ENCODE peak calls at places on chromosomes 16 and 17, in five cellular contexts. Y is brain microvascular endothelial cell, O is T-helper 17 cell, B is iris pigment epithelial cell, D is T-cell. Q is an unnamed sample.

GRCh38 chr17:50508573-50509460 is 578 bp downstream of the MYCBPAP start:
- DNase-seq in Y (no peak), O (no peak), D (no peak), B (no peak), Q (no peak)

GRCh38 chr16:89910717-89911354 is 7.8 kb upstream of the MC1R start:
- DNase-seq in B (no peak), D (no peak), Y (no peak), O (no peak), Q (no peak)

GRCh38 chr17:34847939-34848338 is 113.3 kb downstream of the CCT6B start:
- DNase-seq in B (no peak), D (no peak), Y (no peak), O (no peak), Q (no peak)

GRCh38 chr16:1978476-1979120 is 2.7 kb downstream of the NOXO1 start:
- DNase-seq in B (no peak), O (no peak), D (no peak), Y (no peak), Q (no peak)

GRCh38 chr16:66525396-66526180 is 24.3 kb downstream of the TK2 start:
- DNase-seq in B (no peak), Y (no peak), O (no peak), D (no peak), Q (peak; percentile 41)

GRCh38 chr16:13463619-13464018 is 456.3 kb upstream of the ERCC4 start:
- DNase-seq in B (no peak), D (no peak), O (no peak), Y (no peak), Q (no peak)

GRCh38 chr16:87543436-87544191 is 50.8 kb upstream of the ZCCHC14 start:
- DNase-seq in Y (peak; percentile 31), B (no peak), O (no peak), D (no peak), Q (no peak)

GRCh38 chr17:69972251-69972650 is 102.8 kb upstream of the KCNJ16 start:
- DNase-seq in O (no peak), Y (no peak), B (peak; percentile 20), D (no peak), Q (peak; percentile 55)

GRCh38 chr16:27344707-27345106 is 30.9 kb downstream of the IL4R start:
- DNase-seq in Y (no peak), D (no peak), O (no peak), B (no peak), Q (no peak)

GRCh38 chr17:4008496-4009163 is 44.4 kb upstream of the ATP2A3 start:
- DNase-seq in Y (no peak), O (no peak), D (no peak), B (no peak), Q (no peak)

GRCh38 chr17:79235808-79236207 is 161.2 kb downstream of the ENGASE start:
- DNase-seq in Y (no peak), B (no peak), D (no peak), O (no peak), Q (no peak)

GRCh38 chr16:85618509-85618908 is 5.4 kb downstream of the GSE1 start:
- DNase-seq in Y (no peak), O (no peak), B (no peak), D (no peak), Q (no peak)

GRCh38 chr17:303161-303560 is 49.4 kb downstream of the RPH3AL start:
- DNase-seq in Y (no peak), O (no peak), B (no peak), D (no peak), Q (no peak)

GRCh38 chr17:75430159-75430748 is 24.8 kb upstream of the GRB2 start:
- DNase-seq in B (peak; percentile 72), O (no peak), Y (peak; percentile 79), D (no peak), Q (peak; percentile 82)

GRCh38 chr17:66727634-66728570 is 107.0 kb upstream of the CACNG5 start:
- DNase-seq in B (peak; percentile 63), D (peak; percentile 20), O (peak; percentile 15), Y (peak; percentile 50), Q (peak; percentile 34)

GRCh38 chr16:70753228-70753627 is 47.7 kb downstream of the VAC14 start:
- DNase-seq in D (no peak), Y (no peak), O (no peak), B (no peak), Q (no peak)

GRCh38 chr17:13413001-13413400 is 188.7 kb downstream of the HS3ST3A1 start:
- DNase-seq in B (peak; percentile 79), O (no peak), D (no peak), Y (peak; percentile 44), Q (peak; percentile 42)

GRCh38 chr16:29663020-29663828 is at the start of gene SPN:
- DNase-seq in B (no peak), D (peak; percentile 35), Y (no peak), O (no peak), Q (no peak)

Q was measured in AG10803.